ENCODE peak calls at places on chromosomes 2 and 18, in five cellular contexts. S is MM.1S, F is HFFc6, X is cardiac fibroblast, C is H1. D is an unnamed sample.

GRCh38 chr2:224312741-224313140 is 89.2 kb downstream of the FAM124B start:
- DNase-seq in F (no peak), C (no peak), X (no peak), S (no peak), D (no peak)

GRCh38 chr2:36490749-36491148 is 107.2 kb downstream of the FEZ2 start:
- DNase-seq in C (no peak), F (no peak), S (no peak), X (no peak), D (no peak)

GRCh38 chr18:69787825-69788547 is 159.7 kb downstream of the CD226 start:
- DNase-seq in F (peak), S (no peak), C (no peak), X (peak), D (no peak)

GRCh38 chr18:63980896-63981454 is 11.1 kb downstream of the SERPINB8 start:
- DNase-seq in S (no peak), C (no peak), F (no peak), X (no peak), D (no peak)

GRCh38 chr2:212595036-212595654 is 56.5 kb upstream of the ERBB4 start:
- DNase-seq in F (peak), X (peak), C (no peak), S (peak), D (no peak)

GRCh38 chr2:100228415-100228814 is 86.0 kb upstream of the AFF3 start:
- DNase-seq in F (no peak), X (no peak), S (no peak), C (no peak), D (no peak)

GRCh38 chr2:1550076-1550475 is 136.8 kb downstream of the TPO start:
- DNase-seq in C (no peak), S (no peak), F (no peak), X (no peak), D (no peak)

GRCh38 chr2:96251721-96252292 is 14.0 kb downstream of the TMEM127 start:
- DNase-seq in F (peak), X (peak), S (no peak), C (no peak), D (no peak)

GRCh38 chr2:197356136-197356535 is 45.6 kb upstream of the ANKRD44 start:
- DNase-seq in C (no peak), S (peak), F (no peak), X (peak), D (no peak)

GRCh38 chr2:134099273-134099672 is 154.6 kb upstream of the MGAT5 start:
- DNase-seq in X (no peak), C (no peak), S (no peak), F (no peak), D (no peak)

GRCh38 chr2:202135111-202135874 is 62.2 kb downstream of the KIAA2012 start:
- DNase-seq in S (no peak), X (peak), C (no peak), F (peak), D (no peak)

GRCh38 chr18:49447810-49448745 is 12.4 kb downstream of the DYM start:
- DNase-seq in S (peak), C (no peak), F (peak), X (peak), D (no peak)

GRCh38 chr2:30373881-30374302 is 73.2 kb upstream of the LCLAT1 start:
- DNase-seq in S (no peak), X (no peak), C (no peak), F (peak), D (no peak)

GRCh38 chr2:30332791-30333453 is 101.6 kb downstream of the LBH start:
- DNase-seq in S (no peak), F (no peak), X (no peak), C (no peak), D (no peak)

GRCh38 chr18:53817976-53818950 is 406.2 kb downstream of the MBD2 start:
- DNase-seq in C (no peak), S (no peak), F (no peak), X (no peak), D (no peak)

GRCh38 chr2:54558188-54558975 is 102.3 kb downstream of the SPTBN1 start:
- DNase-seq in C (peak), F (peak), X (peak), S (peak), D (peak)

DNA sequence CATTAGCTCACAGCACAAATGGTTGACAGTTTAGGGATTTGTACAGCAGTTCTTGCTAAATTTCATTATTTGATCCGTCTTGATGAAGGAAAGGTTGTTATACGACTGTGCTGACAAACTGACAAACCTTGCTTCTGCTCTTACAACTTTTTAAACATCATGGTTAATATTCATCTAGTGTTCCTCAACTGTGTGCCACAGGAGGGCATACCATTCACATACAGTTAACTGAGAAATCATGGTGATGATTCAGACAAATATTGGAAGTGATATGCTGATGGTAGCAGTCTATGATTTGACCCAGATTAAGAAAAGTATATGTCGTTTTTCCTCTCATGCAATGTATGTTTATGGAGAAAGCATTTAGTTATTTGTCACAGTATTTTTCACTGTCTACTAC is 129.8 kb upstream of the FSIP2 start:
- DNase-seq in C (no peak), S (peak), F (no peak), X (no peak), D (no peak)
- TF ChIP-seq CTCF in C (no peak), S (peak), F (no peak), X (no peak), D (peak)

GRCh38 chr2:140869107-140869506 is 1261.7 kb downstream of the LRP1B start:
- DNase-seq in C (no peak), F (no peak), X (no peak), S (no peak), D (no peak)

GRCh38 chr2:140865851-140866250 is 1265.0 kb downstream of the LRP1B start:
- DNase-seq in F (no peak), S (no peak), X (no peak), C (no peak), D (no peak)

GRCh38 chr2:140861666-140862065 is 1269.2 kb downstream of the LRP1B start:
- DNase-seq in C (no peak), X (no peak), S (no peak), F (no peak), D (no peak)

GRCh38 chr2:140863713-140864112 is 1267.1 kb downstream of the LRP1B start:
- DNase-seq in C (no peak), F (peak), S (peak), X (peak), D (no peak)
- TF ChIP-seq CTCF in C (no peak), F (peak), S (peak), X (peak), D (peak)

DNA sequence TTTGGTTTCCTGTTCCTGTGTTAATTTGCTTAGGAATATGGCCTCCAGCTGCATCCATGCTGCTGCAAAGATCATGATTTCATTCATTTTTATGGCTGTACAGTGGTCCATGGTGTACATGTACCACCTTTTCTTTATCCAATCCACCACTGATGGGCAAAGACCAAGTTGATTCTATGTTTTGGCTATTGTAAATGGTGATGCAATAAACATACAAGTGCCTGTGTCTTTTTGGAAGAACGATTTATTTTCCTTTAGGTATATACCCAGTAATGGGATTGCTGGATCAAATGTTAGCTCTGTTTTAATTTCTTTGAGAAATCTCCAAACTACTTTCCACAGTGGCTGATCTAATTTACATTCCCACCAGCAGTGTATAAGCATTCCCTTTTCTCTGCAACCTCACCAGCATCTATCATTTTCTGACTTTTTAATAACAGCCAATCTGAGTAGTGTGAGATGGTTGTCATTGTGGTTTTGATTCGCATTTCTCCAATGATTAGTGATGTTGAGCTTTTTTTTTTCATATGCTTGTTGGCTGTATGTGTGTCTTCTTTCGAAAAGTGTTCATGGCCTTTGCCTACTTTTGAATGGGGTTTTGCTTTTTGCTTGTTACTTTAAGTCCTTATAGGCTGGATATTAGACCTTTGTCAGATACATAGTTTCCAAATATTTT is 19.4 kb downstream of the EXOC6B start:
- DNase-seq in C (no peak), X (no peak), F (no peak), S (no peak), D (no peak)
- TF ChIP-seq CTCF in C (no peak), X (no peak), F (no peak), S (no peak), D (no peak)

GRCh38 chr2:238053195-238053776 is 7.5 kb upstream of the SCLY start:
- DNase-seq in C (no peak), X (no peak), F (peak), S (no peak), D (no peak)
- TF ChIP-seq CTCF in C (no peak), X (no peak), F (no peak), S (no peak), D (no peak)

DNA sequence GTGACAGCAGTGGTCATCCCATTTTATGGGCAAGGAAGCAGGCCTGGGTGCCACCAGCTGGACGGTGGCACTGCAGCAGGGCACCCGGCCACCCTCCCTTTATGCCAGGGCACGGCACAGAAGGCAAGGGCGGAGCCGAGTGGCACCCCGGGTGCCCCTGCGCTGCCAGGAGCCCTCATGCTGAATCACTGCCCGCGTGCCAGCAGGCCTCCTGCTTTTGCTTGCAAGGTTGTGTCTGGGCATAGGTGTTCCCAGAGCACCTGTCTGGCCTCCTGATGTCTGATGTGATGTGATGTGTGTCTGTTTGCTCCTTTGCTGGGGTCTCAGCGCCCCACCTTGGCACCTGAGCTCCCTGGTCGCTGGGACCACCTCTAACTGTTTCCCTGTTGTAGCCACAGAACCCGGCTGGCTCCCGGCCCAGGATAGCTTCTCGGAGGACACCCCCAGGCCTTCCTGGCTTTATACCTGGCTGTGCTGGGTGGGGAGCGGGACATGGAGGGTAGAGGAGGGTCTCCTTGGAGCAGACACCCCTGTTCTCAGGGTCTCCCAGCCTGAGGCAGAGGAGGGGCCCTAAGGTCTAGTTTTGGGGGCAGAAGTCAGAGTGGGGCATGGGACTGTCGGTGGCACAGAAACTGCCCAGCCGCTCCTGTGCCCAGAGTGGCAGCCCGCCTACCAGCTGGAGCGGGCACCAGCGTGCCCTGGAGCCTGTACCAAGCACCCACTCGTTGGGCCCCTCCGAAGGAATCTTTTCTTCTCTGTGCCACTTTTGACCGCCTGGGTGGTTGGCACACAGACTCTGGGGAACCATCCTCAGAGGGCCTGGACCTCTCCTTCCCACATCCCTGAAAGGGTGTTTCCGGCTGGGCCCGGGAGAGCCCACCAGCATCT is 3.6 kb downstream of the GPC1 start:
- DNase-seq in X (no peak), S (no peak), C (no peak), F (no peak), D (no peak)
- TF ChIP-seq CTCF in X (no peak), S (no peak), C (no peak), F (no peak), D (no peak)

GRCh38 chr2:19419211-19419880 is 60.9 kb upstream of the OSR1 start:
- DNase-seq in S (no peak), C (no peak), X (no peak), F (no peak), D (no peak)

GRCh38 chr2:19416083-19416482 is 57.7 kb upstream of the OSR1 start:
- DNase-seq in S (no peak), C (no peak), X (no peak), F (no peak), D (no peak)

DNA sequence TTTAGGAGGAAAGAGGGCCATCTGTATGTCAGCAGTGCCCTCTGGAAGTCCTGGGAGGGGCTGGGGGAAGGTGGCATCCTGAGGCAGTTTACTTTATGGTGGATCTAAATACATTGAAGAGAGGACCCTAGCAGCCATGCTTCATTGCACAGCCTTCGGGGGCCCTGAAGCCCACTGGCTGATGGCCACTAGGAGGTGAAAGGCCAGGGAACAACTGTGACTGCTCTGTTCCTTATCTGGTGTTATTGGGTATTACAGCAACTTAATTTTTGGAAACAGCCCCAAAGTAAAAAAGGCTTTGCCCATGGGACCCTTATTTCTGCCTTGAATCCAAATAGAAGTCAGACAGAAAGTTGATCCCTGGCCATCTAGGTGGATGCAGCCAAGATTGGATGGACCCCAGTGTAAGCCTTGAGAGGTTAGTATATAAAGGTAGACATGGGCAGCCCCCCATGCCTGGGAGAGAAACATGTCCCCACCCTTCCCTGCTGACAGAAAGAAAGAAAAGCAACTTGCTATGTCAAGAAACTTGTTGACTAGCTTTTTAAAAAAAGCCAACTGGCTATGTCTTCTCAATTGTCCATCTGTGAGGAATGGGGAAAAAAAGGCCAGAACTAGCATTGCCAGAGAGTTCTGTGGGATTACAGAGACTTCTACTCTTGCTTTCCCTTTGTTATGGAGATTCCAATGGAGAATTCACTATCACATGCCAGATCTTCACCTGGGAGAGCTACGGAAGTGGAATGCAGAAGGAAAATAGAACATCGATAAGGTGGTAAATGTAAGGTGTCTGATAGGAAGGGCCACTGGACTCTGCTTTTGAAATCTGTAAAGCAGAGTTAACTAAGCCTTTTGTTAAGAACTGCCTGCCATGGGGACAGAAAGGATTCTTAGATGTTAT is 58.6 kb upstream of the OSR1 start:
- DNase-seq in S (no peak), X (no peak), C (no peak), F (no peak), D (no peak)
- TF ChIP-seq CTCF in S (no peak), X (no peak), C (no peak), F (no peak), D (no peak)

DNA sequence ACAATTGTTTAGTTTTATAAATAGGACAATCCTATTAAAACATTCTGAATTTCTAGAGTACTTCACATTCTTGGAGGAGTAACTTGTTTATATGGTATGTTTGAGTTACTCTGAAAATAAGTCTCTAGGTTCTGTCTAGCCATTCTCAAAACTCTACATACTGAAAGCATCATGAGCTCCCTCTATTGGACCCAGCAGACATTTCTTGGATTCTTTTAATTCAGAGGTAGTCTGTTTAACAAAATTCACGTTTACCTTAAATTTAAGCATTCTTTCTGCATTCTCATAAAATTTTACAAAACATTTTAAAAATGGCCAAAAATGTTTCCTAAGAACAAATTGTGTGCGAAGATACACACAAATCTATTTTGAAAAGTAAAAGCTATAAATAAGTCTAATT is 15.3 kb downstream of the SP9 start:
- DNase-seq in C (no peak), S (peak), F (peak), X (no peak), D (no peak)
- TF ChIP-seq CTCF in C (no peak), S (peak), F (peak), X (peak), D (peak)

GRCh38 chr18:80034068-80034851 is at the start of gene RBFA:
- DNase-seq in X (peak), F (peak), S (peak), C (peak), D (peak)

GRCh38 chr18:80033181-80034067 is 810 bp upstream of the RBFA start:
- DNase-seq in C (peak), F (peak), S (peak), X (peak), D (peak)

GRCh38 chr18:80037300-80037699 is 3.1 kb downstream of the RBFA start:
- DNase-seq in S (no peak), X (no peak), F (no peak), C (no peak), D (no peak)

GRCh38 chr18:80035997-80036396 is 1.8 kb downstream of the RBFA start:
- DNase-seq in C (no peak), X (no peak), F (no peak), S (no peak), D (no peak)

DNA sequence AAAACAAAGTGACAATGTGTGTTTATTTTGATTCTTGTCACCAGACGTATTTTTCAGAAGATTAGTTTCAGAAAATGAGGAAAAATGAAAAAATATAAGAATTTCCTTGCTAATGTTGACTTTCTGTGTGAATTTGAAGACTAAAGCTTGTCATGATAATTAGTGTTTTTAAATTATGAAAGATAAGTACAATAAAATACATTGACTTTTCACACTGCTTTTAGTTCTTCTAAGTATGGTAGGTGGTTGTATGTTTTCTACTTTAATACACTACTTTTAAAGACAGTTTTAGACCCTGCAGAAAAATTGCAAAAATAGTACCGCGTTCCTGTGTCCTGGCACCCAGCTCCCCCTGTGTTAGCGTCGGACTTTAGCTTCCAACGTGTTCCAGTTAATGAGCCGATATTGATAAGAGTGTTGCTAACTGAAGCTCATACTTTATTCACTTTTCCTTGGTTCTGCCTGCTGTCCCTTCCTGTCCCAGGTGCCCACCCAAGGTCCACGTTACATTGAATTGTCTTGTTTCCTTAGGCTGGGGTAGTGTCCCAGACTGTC is 695 bp downstream of the RBFA start:
- DNase-seq in S (no peak), C (no peak), F (no peak), X (peak), D (no peak)
- TF ChIP-seq CTCF in S (no peak), C (no peak), F (peak), X (no peak), D (no peak)

GRCh38 chr2:101439716-101440115 is 35.2 kb downstream of the RFX8 start:
- DNase-seq in X (no peak), F (no peak), S (no peak), C (no peak), D (no peak)

GRCh38 chr2:101440127-101440738 is 34.7 kb downstream of the RFX8 start:
- DNase-seq in F (no peak), S (no peak), C (no peak), X (peak), D (no peak)

GRCh38 chr2:101446869-101447268 is 28.0 kb downstream of the RFX8 start:
- DNase-seq in F (peak), S (no peak), X (peak), C (no peak), D (no peak)

GRCh38 chr2:101442042-101442666 is 32.8 kb downstream of the RFX8 start:
- DNase-seq in C (no peak), S (no peak), F (peak), X (peak), D (no peak)

GRCh38 chr2:101442667-101443061 is 32.2 kb downstream of the RFX8 start:
- DNase-seq in X (no peak), C (no peak), S (no peak), F (peak), D (no peak)
- TF ChIP-seq CTCF in X (no peak), C (peak), S (no peak), F (peak), D (no peak)

DNA sequence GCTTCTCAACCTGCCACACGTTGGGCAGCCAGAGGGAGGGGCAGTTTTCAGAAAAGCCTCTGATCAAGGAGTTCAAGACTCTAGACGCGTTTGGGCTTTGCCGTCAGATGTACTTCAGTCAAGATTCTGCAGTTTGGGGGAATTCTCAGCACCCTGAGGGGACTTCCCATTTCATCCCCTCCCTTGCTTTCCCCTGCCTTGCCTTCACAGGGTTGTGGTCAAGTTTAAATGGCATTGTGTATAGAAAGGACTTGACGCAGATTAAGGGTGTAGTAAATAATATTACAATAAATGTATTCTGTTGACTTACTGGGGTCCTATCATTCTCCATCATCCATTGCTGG is 198.3 kb upstream of the NABP1 start:
- DNase-seq in X (no peak), F (no peak), C (no peak), S (no peak), D (no peak)
- TF ChIP-seq CTCF in X (no peak), F (no peak), C (no peak), S (no peak), D (no peak)